ENCODE peak calls at places on chromosomes 2 and 18, in eight cellular contexts. C is hypothalamus, R is lower leg skin, Q is cerebellar cortex, F is A549, D is K562, A is KBM-7, H is pulmonary artery endothelial cell. X is an unnamed sample.
A peak's percentile ranks its signal among the peaks of the same experiment; 100 is the strongest.

GRCh38 chr2:66897181-66897580 is 462.3 kb downstream of the MEIS1 start:
- DNase-seq in C (no peak), R (no peak), Q (no peak), F (no peak), D (no peak), A (no peak), H (no peak), X (peak; percentile 43)

GRCh38 chr2:28693223-28693622 is 58.4 kb upstream of the PPP1CB start:
- DNase-seq in C (no peak), R (no peak), Q (no peak), F (no peak), D (no peak), A (no peak), H (no peak), X (no peak)

GRCh38 chr2:6683481-6683880 is 182.2 kb downstream of the CMPK2 start:
- DNase-seq in C (no peak), R (no peak), Q (no peak), F (no peak), D (no peak), A (no peak), H (no peak), X (no peak)

GRCh38 chr2:75277111-75277510 is 77.8 kb upstream of the TACR1 start:
- DNase-seq in C (no peak), R (no peak), Q (no peak), F (no peak), D (no peak), A (no peak), H (no peak), X (peak; percentile 33)

GRCh38 chr2:121735520-121736074 is 1.1 kb downstream of the NIFK start:
- DNase-seq in C (no peak), R (no peak), Q (peak; percentile 17), F (peak; percentile 21), D (no peak), A (peak; percentile 48), H (no peak), X (peak; percentile 35)

GRCh38 chr2:238163494-238164198 is 4.9 kb downstream of the ERFE start:
- DNase-seq in C (no peak), R (no peak), Q (no peak), F (no peak), D (no peak), A (no peak), H (no peak), X (no peak)

GRCh38 chr2:164430166-164430783 is 191.0 kb downstream of the GRB14 start:
- DNase-seq in C (peak; percentile 1), R (no peak), Q (peak; percentile 48), F (peak; percentile 5), D (no peak), A (peak; percentile 34), H (peak; percentile 10), X (peak; percentile 78)

GRCh38 chr2:23427976-23428375 is 43.0 kb downstream of the KLHL29 start:
- DNase-seq in C (no peak), R (peak; percentile 66), Q (no peak), F (no peak), D (no peak), A (no peak), H (no peak), X (no peak)

GRCh38 chr2:218745160-218745558 is 34.5 kb downstream of the TTLL4 start:
- DNase-seq in C (no peak), R (no peak), Q (no peak), F (no peak), D (no peak), A (peak; percentile 45), H (no peak), X (no peak)

GRCh38 chr2:216501854-216502253 is 3.2 kb downstream of the RPL37A start:
- DNase-seq in C (no peak), R (no peak), Q (no peak), F (no peak), D (no peak), A (no peak), H (no peak), X (no peak)

GRCh38 chr2:11073251-11073650 is 82.0 kb upstream of the SLC66A3 start:
- DNase-seq in C (no peak), R (peak; percentile 37), Q (peak; percentile 34), F (no peak), D (peak; percentile 36), A (peak; percentile 56), H (no peak), X (peak; percentile 67)

GRCh38 chr2:234133004-234133403 is 82.5 kb downstream of the SPP2 start:
- DNase-seq in C (no peak), R (no peak), Q (no peak), F (no peak), D (no peak), A (no peak), H (no peak), X (no peak)

GRCh38 chr2:37786153-37786809 is 114.8 kb upstream of the CDC42EP3 start:
- DNase-seq in C (no peak), R (no peak), Q (no peak), F (no peak), D (no peak), A (no peak), H (no peak), X (no peak)

GRCh38 chr2:8134105-8134903 is 547.6 kb upstream of the ID2 start:
- DNase-seq in C (no peak), R (no peak), Q (no peak), F (no peak), D (no peak), A (peak; percentile 12), H (no peak), X (no peak)

GRCh38 chr2:216546646-216547403 is 48.2 kb downstream of the RPL37A start:
- DNase-seq in C (no peak), R (no peak), Q (no peak), F (no peak), D (no peak), A (no peak), H (no peak), X (peak; percentile 64)

GRCh38 chr18:6406075-6406909 is 8.4 kb downstream of the L3MBTL4 start:
- DNase-seq in C (no peak), R (no peak), Q (no peak), F (no peak), D (no peak), A (no peak), H (no peak), X (peak; percentile 54)

GRCh38 chr2:127225186-127225960 is 5.3 kb upstream of the CYP27C1 start:
- DNase-seq in C (no peak), R (no peak), Q (no peak), F (no peak), D (no peak), A (no peak), H (no peak), X (peak; percentile 79)

GRCh38 chr2:109703798-109704197 is 89.6 kb downstream of the SOWAHC start:
- DNase-seq in C (no peak), R (no peak), Q (no peak), F (no peak), D (no peak), A (no peak), H (no peak), X (no peak)

GRCh38 chr2:6812857-6813530 is 52.7 kb downstream of the CMPK2 start:
- DNase-seq in C (no peak), R (no peak), Q (peak; percentile 67), F (no peak), D (no peak), A (no peak), H (no peak), X (no peak)

GRCh38 chr18:2050016-2050415 is 521.3 kb downstream of the METTL4 start:
- DNase-seq in C (no peak), R (no peak), Q (no peak), F (no peak), D (no peak), A (no peak), H (no peak), X (peak; percentile 29)

GRCh38 chr2:47072018-47072691 is 83.0 kb downstream of the STPG4 start:
- DNase-seq in C (peak; percentile 67), R (peak; percentile 94), Q (peak; percentile 96), F (no peak), D (no peak), A (no peak), H (no peak), X (no peak)

GRCh38 chr2:71880846-71881610 is 266.6 kb downstream of the CYP26B1 start:
- DNase-seq in C (no peak), R (peak; percentile 94), Q (no peak), F (peak; percentile 25), D (peak; percentile 35), A (no peak), H (peak; percentile 24), X (peak; percentile 70)

GRCh38 chr2:64641585-64641984 is 12.1 kb downstream of the SERTAD2 start:
- DNase-seq in C (no peak), R (peak; percentile 78), Q (no peak), F (no peak), D (no peak), A (no peak), H (no peak), X (no peak)

GRCh38 chr2:25251461-25252273 is 83.3 kb upstream of the POMC start:
- DNase-seq in C (peak; percentile 41), R (peak; percentile 90), Q (no peak), F (peak; percentile 67), D (peak; percentile 74), A (no peak), H (no peak), X (peak; percentile 29)

GRCh38 chr18:36589857-36590543 is 238.8 kb downstream of the TPGS2 start:
- DNase-seq in C (no peak), R (no peak), Q (no peak), F (no peak), D (no peak), A (no peak), H (no peak), X (no peak)

GRCh38 chr2:17057109-17058017 is 391.7 kb upstream of the CYRIA start:
- DNase-seq in C (no peak), R (no peak), Q (no peak), F (no peak), D (no peak), A (no peak), H (no peak), X (no peak)

GRCh38 chr2:164514491-164514890 is 106.8 kb downstream of the GRB14 start:
- DNase-seq in C (no peak), R (no peak), Q (no peak), F (no peak), D (no peak), A (no peak), H (no peak), X (peak; percentile 20)

GRCh38 chr2:72094701-72095100 is 53.0 kb downstream of the CYP26B1 start:
- DNase-seq in C (no peak), R (peak; percentile 77), Q (no peak), F (no peak), D (no peak), A (no peak), H (no peak), X (no peak)

GRCh38 chr2:176445831-176446433 is 176.7 kb downstream of the MTX2 start:
- DNase-seq in C (no peak), R (no peak), Q (no peak), F (no peak), D (no peak), A (no peak), H (no peak), X (peak; percentile 54)

GRCh38 chr2:105546623-105546964 is 147.7 kb upstream of the FHL2 start:
- DNase-seq in C (no peak), R (peak; percentile 70), Q (no peak), F (no peak), D (no peak), A (no peak), H (no peak), X (no peak)

GRCh38 chr2:108363900-108364225 is 13.9 kb upstream of the SULT1C4 start:
- DNase-seq in C (no peak), R (no peak), Q (no peak), F (no peak), D (no peak), A (no peak), H (no peak), X (no peak)

GRCh38 chr2:36449943-36450392 is 94.4 kb downstream of the CRIM1 start:
- DNase-seq in C (no peak), R (no peak), Q (no peak), F (no peak), D (no peak), A (no peak), H (no peak), X (peak; percentile 59)

GRCh38 chr2:211766689-211767088 is 771.9 kb downstream of the ERBB4 start:
- DNase-seq in C (no peak), R (no peak), Q (no peak), F (no peak), D (no peak), A (no peak), H (no peak), X (no peak)

GRCh38 chr2:32864337-32864736 is 82.4 kb upstream of the LTBP1 start:
- DNase-seq in C (no peak), R (no peak), Q (no peak), F (no peak), D (no peak), A (no peak), H (no peak), X (peak; percentile 76)